ENCODE peak calls at places on chromosomes 4 and X, in nine cellular contexts. I is HT1080; K is GM20000; Q is activated gamma-delta T cell treated with Interleukin-2 at 50 U/mL for 16 hours; C is activated naive CD8-positive, alpha-beta T cell treated with anti-CD3 and anti-CD28 coated beads, Interleukin-2, amount 50 U/mL, for 24 hours; A is T-helper 2 cell; D is WTC11; M is D341Med; J is mucosa of descending colon. Z is an unnamed sample.

GRCh38 chr4:683982-684571 is 4.9 kb downstream of the SLC49A3 start:
- DNase-seq in A (peak), J (peak), M (peak), I (peak), K (peak), Q (no peak), D (peak), C (peak), Z (no peak)

GRCh38 chrX:154534526-154535322 is 11.9 kb downstream of the G6PD start:
- DNase-seq in Q (peak), M (peak), J (peak), K (peak), A (peak), C (peak), I (peak), D (peak), Z (no peak)

GRCh38 chrX:100935767-100936166 is 7.0 kb upstream of the XKRX start:
- DNase-seq in A (no peak), I (no peak), D (no peak), M (no peak), J (no peak), C (no peak), Q (no peak), K (no peak), Z (no peak)

GRCh38 chr4:74471228-74471627 is 26.3 kb downstream of the AREG start:
- DNase-seq in C (no peak), I (no peak), Q (no peak), D (no peak), M (no peak), J (no peak), K (no peak), A (no peak), Z (no peak)

GRCh38 chr4:22794731-22795130 is 102.0 kb downstream of the GBA3 start:
- DNase-seq in D (no peak), Q (no peak), C (no peak), I (no peak), J (no peak), M (no peak), A (no peak), K (no peak), Z (no peak)

GRCh38 chr4:1239141-1239948 is 9.6 kb downstream of the CTBP1 start:
- DNase-seq in Q (no peak), A (no peak), J (peak), M (peak), D (peak), C (no peak), I (no peak), K (no peak), Z (no peak)

GRCh38 chr4:27791640-27792039 is 931.0 kb downstream of the STIM2 start:
- DNase-seq in J (no peak), Q (no peak), K (no peak), C (no peak), D (no peak), M (no peak), I (peak), A (no peak), Z (no peak)

GRCh38 chrX:77431227-77431626 is 16.0 kb upstream of the FGF16 start:
- DNase-seq in A (no peak), D (no peak), Q (no peak), M (no peak), K (no peak), J (no peak), I (no peak), C (no peak), Z (no peak)

GRCh38 chrX:70970482-70970999 is 39.6 kb upstream of the SLC7A3 start:
- DNase-seq in K (peak), D (no peak), A (no peak), C (no peak), J (no peak), I (peak), Q (no peak), M (peak), Z (no peak)

GRCh38 chrX:3317191-3317718 is 29.2 kb downstream of the MXRA5 start:
- DNase-seq in D (no peak), I (no peak), Q (no peak), A (no peak), J (no peak), K (no peak), M (no peak), C (no peak), Z (no peak)

GRCh38 chr4:39947963-39948362 is 29.7 kb downstream of the PDS5A start:
- DNase-seq in Q (no peak), C (no peak), K (no peak), D (no peak), J (no peak), I (no peak), A (no peak), M (no peak), Z (no peak)

GRCh38 chrX:102067966-102068723 is 57.3 kb upstream of the TCEAL2 start:
- DNase-seq in I (no peak), K (no peak), Q (no peak), C (peak), M (no peak), J (no peak), A (no peak), D (no peak), Z (no peak)

GRCh38 chrX:9995855-9996339 is 28.7 kb downstream of the CLDN34 start:
- DNase-seq in D (peak), Q (peak), M (peak), C (peak), I (peak), A (peak), K (peak), J (peak), Z (no peak)

GRCh38 chrX:119045884-119046283 is 26.9 kb upstream of the CT47C1 start:
- DNase-seq in D (no peak), M (no peak), J (no peak), K (no peak), I (peak), Q (no peak), C (no peak), A (no peak), Z (no peak)

GRCh38 chr4:7960017-7960789 is 20.5 kb upstream of the AFAP1 start:
- DNase-seq in Q (no peak), I (no peak), M (no peak), C (no peak), A (no peak), J (no peak), D (no peak), K (no peak), Z (no peak)

GRCh38 chrX:155888139-155888538 is 7.0 kb downstream of the VAMP7 start:
- DNase-seq in K (no peak), C (no peak), J (no peak), Q (no peak), A (no peak), M (no peak), D (no peak), I (peak), Z (no peak)

GRCh38 chrX:68826113-68826980 is 2.5 kb upstream of the EFNB1 start:
- DNase-seq in C (no peak), M (no peak), K (no peak), J (no peak), Q (no peak), D (no peak), I (peak), A (no peak), Z (no peak)

GRCh38 chr4:147843162-147843561 is 111.3 kb downstream of the ARHGAP10 start:
- DNase-seq in J (no peak), D (no peak), A (no peak), K (peak), Q (no peak), M (no peak), C (no peak), I (peak), Z (no peak)

GRCh38 chr4:159685406-159686092 is 582.7 kb downstream of the RAPGEF2 start:
- DNase-seq in Q (no peak), D (no peak), C (no peak), M (no peak), K (no peak), J (no peak), A (no peak), I (no peak), Z (no peak)

GRCh38 chr4:24656906-24657305 is 72.6 kb upstream of the DHX15 start:
- DNase-seq in J (no peak), I (no peak), C (no peak), D (no peak), M (no peak), A (no peak), Q (no peak), K (no peak), Z (no peak)

GRCh38 chr4:175616287-175616686 is 195.8 kb downstream of the GPM6A start:
- DNase-seq in C (no peak), D (no peak), I (no peak), M (no peak), Q (no peak), A (no peak), K (no peak), J (no peak), Z (no peak)

GRCh38 chr4:84814100-84814750 is 152.3 kb downstream of the WDFY3 start:
- DNase-seq in J (no peak), A (no peak), K (no peak), I (peak), D (no peak), M (no peak), C (no peak), Q (no peak), Z (no peak)

GRCh38 chr4:149280886-149281285 is 534.8 kb downstream of the IQCM start:
- DNase-seq in A (no peak), I (no peak), D (no peak), Q (no peak), K (no peak), M (no peak), J (no peak), C (no peak), Z (no peak)

GRCh38 chr4:68773699-68774098 is 42.1 kb upstream of the UGT2B10 start:
- DNase-seq in Q (no peak), I (no peak), M (no peak), A (no peak), C (no peak), K (no peak), J (no peak), D (no peak), Z (no peak)

GRCh38 chrX:77953708-77954107 is 15.7 kb downstream of the PGAM4 start:
- DNase-seq in J (no peak), I (no peak), D (no peak), K (no peak), C (no peak), A (no peak), Q (no peak), M (no peak), Z (no peak)

GRCh38 chr4:101019313-101019712 is 328.0 kb downstream of the PPP3CA start:
- DNase-seq in M (no peak), C (no peak), K (no peak), J (no peak), A (no peak), D (no peak), I (no peak), Q (no peak), Z (no peak)

GRCh38 chr4:123481034-123481433 is 84.4 kb downstream of the SPRY1 start:
- DNase-seq in K (no peak), Q (no peak), I (peak), J (no peak), M (no peak), A (no peak), C (peak), D (no peak), Z (no peak)

GRCh38 chr4:140703463-140703862 is 52.7 kb downstream of the TBC1D9 start:
- DNase-seq in D (no peak), A (no peak), Q (no peak), M (no peak), C (no peak), K (no peak), I (no peak), J (no peak), Z (no peak)

GRCh38 chr4:114659386-114660008 is 60.9 kb downstream of the UGT8 start:
- DNase-seq in M (peak), J (no peak), C (peak), I (peak), Q (peak), K (peak), D (peak), A (no peak), Z (peak)

GRCh38 chr4:150127757-150128156 is 49.5 kb downstream of the DCLK2 start:
- DNase-seq in J (no peak), M (no peak), K (no peak), Q (no peak), C (no peak), D (no peak), I (peak), A (no peak), Z (no peak)

GRCh38 chr4:75107703-75108612 is 175.0 kb downstream of the PARM1 start:
- DNase-seq in Q (no peak), D (no peak), J (no peak), C (no peak), A (no peak), I (no peak), K (no peak), M (no peak), Z (no peak)

GRCh38 chr4:129561886-129562285 is 465.9 kb downstream of the C4orf33 start:
- DNase-seq in A (no peak), D (no peak), K (no peak), C (no peak), M (no peak), J (no peak), Q (no peak), I (peak), Z (no peak)

GRCh38 chr4:157447195-157447594 is 226.7 kb downstream of the GRIA2 start:
- DNase-seq in K (no peak), A (no peak), D (no peak), M (no peak), Q (no peak), I (peak), J (no peak), C (no peak), Z (no peak)